ENCODE peak calls at places on chromosome 1, in nine cellular contexts. V, L, D, X, S, W, H, F and P are unnamed samples.
A peak's percentile ranks its signal among the peaks of the same experiment; 100 is the strongest.

GRCh38 chr1:206907304-206907991 is 10.2 kb downstream of the IL24 start:
- DNase-seq in L (no peak), D (no peak), S (no peak), W (peak; percentile 81), X (peak; percentile 35), V (no peak), H (no peak), F (peak; percentile 41), P (peak; percentile 56)

GRCh38 chr1:24556414-24556795 is 518 bp downstream of the NCMAP start:
- DNase-seq in X (no peak), F (no peak), W (no peak), S (no peak), V (no peak), D (no peak), H (no peak), L (no peak), P (no peak)

GRCh38 chr1:174408142-174408541 is 39.6 kb upstream of the GPR52 start:
- DNase-seq in L (peak; percentile 18), S (no peak), V (no peak), F (peak; percentile 15), H (no peak), D (no peak), X (no peak), W (no peak), P (no peak)

GRCh38 chr1:29162476-29163138 is 19.1 kb downstream of the SRSF4 start:
- DNase-seq in W (no peak), V (no peak), L (peak; percentile 32), S (no peak), D (no peak), H (no peak), X (no peak), F (no peak), P (no peak)

GRCh38 chr1:199010933-199011332 is 372.1 kb downstream of the PTPRC start:
- DNase-seq in H (no peak), V (no peak), X (no peak), S (no peak), D (no peak), W (no peak), F (no peak), L (peak; percentile 21), P (no peak)

GRCh38 chr1:110600716-110601115 is 5.4 kb downstream of the KCNA2 start:
- DNase-seq in W (no peak), D (no peak), L (no peak), S (no peak), H (no peak), F (no peak), X (no peak), V (no peak), P (no peak)

GRCh38 chr1:22665752-22666151 is 12.7 kb downstream of the C1QB start:
- DNase-seq in S (peak; percentile 42), V (no peak), L (peak; percentile 49), D (peak; percentile 24), X (peak; percentile 57), F (peak; percentile 77), W (peak; percentile 80), H (no peak), P (peak; percentile 80)

GRCh38 chr1:22826630-22827580 is 116.3 kb downstream of the EPHB2 start:
- DNase-seq in W (peak; percentile 70), F (no peak), S (peak; percentile 86), H (no peak), L (peak; percentile 32), V (no peak), D (no peak), X (peak; percentile 73), P (no peak)

GRCh38 chr1:106613861-106614260 is 442.6 kb upstream of the PRMT6 start:
- DNase-seq in H (no peak), S (no peak), L (no peak), D (no peak), W (peak; percentile 4), X (no peak), F (no peak), V (no peak), P (peak; percentile 3)

GRCh38 chr1:197884173-197884572 is 18.3 kb upstream of the C1orf53 start:
- DNase-seq in D (no peak), H (no peak), S (no peak), L (no peak), F (no peak), X (peak; percentile 27), W (no peak), V (no peak), P (no peak)

GRCh38 chr1:13892141-13892670 is 192.2 kb downstream of the PRDM2 start:
- DNase-seq in F (no peak), W (peak; percentile 25), S (no peak), L (no peak), X (no peak), H (no peak), D (no peak), V (no peak), P (peak; percentile 23)

GRCh38 chr1:40462956-40463590 is 12.8 kb downstream of the ZFP69B start:
- DNase-seq in X (no peak), D (no peak), H (no peak), V (peak; percentile 13), S (peak; percentile 3), W (peak; percentile 30), L (peak; percentile 31), F (no peak), P (no peak)

GRCh38 chr1:54403808-54404261 is 2.4 kb downstream of the SSBP3 start:
- DNase-seq in X (no peak), D (no peak), H (no peak), S (peak; percentile 60), W (peak; percentile 22), L (peak; percentile 77), F (no peak), V (peak; percentile 26), P (no peak)

GRCh38 chr1:54403377-54403776 is 2.8 kb downstream of the SSBP3 start:
- DNase-seq in X (no peak), D (no peak), L (no peak), W (peak; percentile 36), S (no peak), F (no peak), V (no peak), H (no peak), P (no peak)

GRCh38 chr1:54402896-54403295 is 3.3 kb downstream of the SSBP3 start:
- DNase-seq in D (no peak), X (no peak), V (no peak), L (peak; percentile 24), W (no peak), F (no peak), S (no peak), H (no peak), P (no peak)

GRCh38 chr1:54404939-54405880 is 984 bp downstream of the SSBP3 start:
- DNase-seq in S (peak; percentile 18), W (peak; percentile 69), F (peak; percentile 71), V (no peak), X (peak; percentile 55), L (peak; percentile 61), D (no peak), H (no peak), P (peak; percentile 71)

DNA sequence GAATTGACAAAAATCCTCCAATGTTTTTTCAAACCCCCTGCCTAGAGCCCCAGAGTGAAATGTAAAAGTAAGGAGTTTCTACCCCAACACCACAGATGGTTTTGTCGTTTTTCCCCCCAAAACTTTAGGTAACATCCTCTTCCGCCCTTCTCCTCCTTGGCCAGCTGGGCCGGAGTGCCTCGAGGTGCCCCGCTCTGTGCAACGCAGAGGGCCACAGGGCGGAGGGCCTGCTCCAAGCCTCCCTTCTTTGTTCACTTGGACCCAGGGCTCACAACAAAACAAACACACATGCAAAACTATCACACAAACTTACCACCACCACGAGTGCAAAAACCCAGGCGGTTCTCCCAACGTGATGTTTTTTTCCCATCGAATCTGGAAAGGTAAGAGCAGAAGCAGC is 1.9 kb downstream of the SSBP3 start:
- DNase-seq in D (no peak), F (no peak), W (no peak), L (no peak), H (no peak), V (no peak), S (no peak), X (no peak), P (no peak)
- H4K20me1 ChIP-seq in D (no peaks in the 10 kb centered on the region), F (peaks cover 5% of the 10 kb centered on the region), W (peaks cover 52% of the 10 kb centered on the region), L (no peaks in the 10 kb centered on the region), H (no peaks in the 10 kb centered on the region), V (no peaks in the 10 kb centered on the region), S (peaks cover 8% of the 10 kb centered on the region), X (peaks cover 50% of the 10 kb centered on the region), P (peaks cover 63% of the 10 kb centered on the region)

GRCh38 chr1:10730985-10731384 is 65.5 kb downstream of the CASZ1 start:
- DNase-seq in F (no peak), W (no peak), X (peak; percentile 77), S (peak; percentile 78), V (no peak), L (peak; percentile 91), H (no peak), D (peak; percentile 64), P (no peak)
- TF ChIP-seq EZH2phosphoT487 in F (no peak), W (no peak), X (no peak), S (no peak), V (no peak), L (no peak), H (no peak), D (no peak), P (no peak)

GRCh38 chr1:10339815-10340214 is 59.0 kb upstream of the PGD start:
- DNase-seq in L (peak; percentile 76), H (no peak), D (peak; percentile 6), W (peak; percentile 67), X (peak; percentile 54), V (no peak), F (peak; percentile 85), S (peak; percentile 45), P (peak; percentile 83)

GRCh38 chr1:10339036-10339567 is 59.8 kb upstream of the PGD start:
- DNase-seq in D (no peak), H (no peak), L (no peak), F (no peak), S (no peak), X (no peak), W (no peak), V (no peak), P (no peak)

GRCh38 chr1:10338611-10339010 is 60.3 kb upstream of the PGD start:
- DNase-seq in D (no peak), F (no peak), L (no peak), W (no peak), V (no peak), S (no peak), H (no peak), X (no peak), P (no peak)

GRCh38 chr1:10338047-10338446 is 60.8 kb upstream of the PGD start:
- DNase-seq in H (peak; percentile 29), S (peak; percentile 40), F (peak; percentile 71), D (peak; percentile 16), X (peak; percentile 62), V (peak; percentile 59), L (peak; percentile 65), W (peak; percentile 77), P (peak; percentile 68)

GRCh38 chr1:10337436-10337835 is 61.4 kb upstream of the PGD start:
- DNase-seq in H (no peak), S (no peak), W (no peak), F (no peak), D (no peak), L (no peak), X (no peak), V (no peak), P (peak; percentile 23)
- H4K20me1 ChIP-seq in H (no peaks in the 10 kb centered on the region), S (no peaks in the 10 kb centered on the region), W (no peaks in the 10 kb centered on the region), F (no peaks in the 10 kb centered on the region), D (no peaks in the 10 kb centered on the region), L (no peaks in the 10 kb centered on the region), X (no peaks in the 10 kb centered on the region), V (no peaks in the 10 kb centered on the region), P (no peaks in the 10 kb centered on the region)

DNA sequence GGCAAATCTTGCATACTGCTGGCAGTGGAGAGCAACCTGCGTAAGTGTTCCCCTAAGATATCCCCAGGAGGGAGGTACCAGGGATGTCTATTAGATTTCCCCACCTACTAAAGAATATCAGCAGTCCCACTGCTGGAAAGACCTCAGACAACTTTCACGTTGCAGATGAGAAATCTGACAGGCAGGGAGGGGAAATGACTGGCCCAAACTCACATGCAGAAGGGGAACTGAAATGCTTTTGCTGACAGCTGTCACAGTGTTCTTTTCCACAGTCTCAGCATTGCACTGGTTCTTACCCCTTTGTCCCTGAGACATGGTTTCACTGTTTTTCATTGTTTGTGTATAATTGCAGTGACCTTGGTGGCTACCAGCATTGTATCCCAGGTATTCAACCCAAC is 84.8 kb upstream of the ATP1A1 start:
- DNase-seq in S (no peak), W (no peak), L (no peak), F (no peak), H (peak; percentile 16), X (no peak), D (no peak), V (peak; percentile 80), P (no peak)
- TF ChIP-seq EZH2phosphoT487 in S (no peak), W (no peak), L (no peak), F (no peak), H (no peak), X (no peak), D (no peak), V (no peak), P (no peak)